ENCODE peak calls at places on chromosomes 7 and 10, in four cellular contexts. Q is A549, L is HepG2, Z is GM12878. F is an unnamed sample.

GRCh38 chr7:74141705-74142104 is 32.5 kb upstream of the EIF4H start:
- DNase-seq in Q (no peak), L (no peak), Z (no peak), F (no peak)

GRCh38 chr10:33248638-33249037 is 85.8 kb downstream of the NRP1 start:
- DNase-seq in Q (no peak), L (no peak), Z (no peak), F (no peak)

GRCh38 chr10:99888623-99889022 is 106.2 kb downstream of the ABCC2 start:
- DNase-seq in Q (no peak), L (no peak), Z (no peak), F (no peak)

GRCh38 chr7:106480161-106480579 is 180.8 kb downstream of the CCDC71L start:
- DNase-seq in Q (no peak), L (no peak), Z (no peak), F (no peak)

GRCh38 chr10:44308935-44309334 is 76.0 kb downstream of the CXCL12 start:
- DNase-seq in Q (no peak), L (no peak), Z (no peak), F (no peak)

GRCh38 chr10:122116331-122116730 is 127.4 kb downstream of the TACC2 start:
- DNase-seq in Q (no peak), L (peak), Z (no peak), F (peak)

GRCh38 chr7:69276011-69276729 is 322.1 kb upstream of the AUTS2 start:
- DNase-seq in Q (no peak), L (no peak), Z (no peak), F (no peak)

GRCh38 chr10:14523286-14523685 is 192.6 kb upstream of the FRMD4A start:
- DNase-seq in Q (no peak), L (no peak), Z (no peak), F (no peak)

GRCh38 chr10:87863102-87863943 is at the start of the genes KLLN and PTEN:
- DNase-seq in Q (peak), L (peak), Z (peak), F (peak)

GRCh38 chr7:148620749-148621372 is 30.3 kb downstream of the C7orf33 start:
- DNase-seq in Q (peak), L (peak), Z (no peak), F (no peak)

GRCh38 chr7:18508441-18509427 is 13.2 kb downstream of the HDAC9 start:
- DNase-seq in Q (peak), L (peak), Z (no peak), F (peak)

GRCh38 chr7:151091003-151091402 is 4.7 kb downstream of the AGAP3 start:
- DNase-seq in Q (no peak), L (no peak), Z (no peak), F (no peak)

GRCh38 chr7:112745635-112746034 is 44.6 kb downstream of the TMEM168 start:
- DNase-seq in Q (no peak), L (no peak), Z (no peak), F (no peak)

GRCh38 chr10:110786172-110786571 is 85.6 kb upstream of the PDCD4 start:
- DNase-seq in Q (no peak), L (no peak), Z (no peak), F (no peak)

GRCh38 chr7:107969856-107970255 is 33.1 kb downstream of the LAMB1 start:
- DNase-seq in Q (no peak), L (no peak), Z (no peak), F (no peak)

GRCh38 chr7:13990984-13991790 is 1.7 kb upstream of the ETV1 start:
- DNase-seq in Q (peak), L (peak), Z (peak), F (peak)
- TF ChIP-seq CTCF in Q (no peak), L (no peak), Z (no peak), F (no peak)

GRCh38 chr7:131232768-131233167 is 94.9 kb upstream of the MKLN1 start:
- DNase-seq in Q (no peak), L (no peak), Z (no peak), F (no peak)

GRCh38 chr7:131233193-131233592 is 94.5 kb upstream of the MKLN1 start:
- DNase-seq in Q (no peak), L (no peak), Z (no peak), F (no peak)

GRCh38 chr7:131234719-131235488 is 92.8 kb upstream of the MKLN1 start:
- DNase-seq in Q (no peak), L (no peak), Z (no peak), F (no peak)

GRCh38 chr7:131235489-131236317 is 92.0 kb upstream of the MKLN1 start:
- DNase-seq in Q (peak), L (peak), Z (no peak), F (no peak)

GRCh38 chr7:131231381-131232220 is 96.1 kb upstream of the MKLN1 start:
- DNase-seq in Q (no peak), L (no peak), Z (peak), F (no peak)
- TF ChIP-seq POLR2AphosphoS2 in Q (no peak), L (no peak), Z (no peak), F (no peak)

DNA sequence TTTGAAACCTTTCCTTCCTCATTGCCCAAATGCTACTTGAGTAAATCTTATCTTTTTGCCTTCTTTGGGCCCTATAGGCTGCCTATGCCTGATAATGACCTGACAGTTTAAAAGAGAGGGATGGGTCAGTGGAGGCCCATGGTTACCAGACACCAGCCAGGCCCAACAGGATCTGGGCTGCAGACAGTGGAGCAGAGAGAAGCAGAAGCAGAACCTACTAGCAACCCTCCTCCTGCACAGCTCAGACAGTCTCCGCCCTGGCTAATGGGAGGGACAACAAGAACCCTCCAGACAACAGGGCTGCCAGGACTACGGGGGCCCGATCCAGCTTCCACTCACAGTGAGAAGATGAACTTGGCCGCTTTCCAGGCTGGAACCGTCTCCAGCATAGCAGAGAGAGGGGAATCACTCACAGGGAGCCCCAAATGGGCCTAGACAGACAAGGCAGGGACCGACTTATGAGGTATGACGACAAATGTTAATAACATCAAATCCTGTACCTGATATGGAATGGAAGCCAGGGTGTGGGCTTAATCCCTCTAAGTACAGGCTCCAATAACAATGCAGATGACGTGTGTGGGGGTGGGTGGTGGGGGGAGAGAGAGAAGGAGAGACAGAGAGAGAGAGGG is 31.7 kb upstream of the DGKI start:
- DNase-seq in Q (no peak), L (no peak), Z (no peak), F (no peak)
- TF ChIP-seq CHD2 in Q (no peak), L (no peak), Z (no peak), F (no peak)

DNA sequence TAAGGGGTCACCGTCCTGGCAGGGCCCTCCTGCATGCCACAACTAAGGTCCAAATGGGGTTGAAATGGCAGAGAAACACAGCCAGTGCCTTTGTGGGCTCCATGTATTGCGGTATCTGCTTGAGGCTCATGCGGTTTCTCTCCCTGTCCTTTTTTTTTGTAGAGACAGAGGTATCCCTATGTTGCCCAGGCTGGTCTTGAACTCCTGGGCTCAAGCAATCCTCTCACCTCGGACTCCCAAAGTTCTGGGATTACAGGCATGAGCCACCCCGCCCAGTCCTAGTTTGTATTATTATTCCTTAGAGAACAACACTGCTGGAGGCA is 64.1 kb upstream of the WAPL start:
- DNase-seq in Q (no peak), L (no peak), Z (no peak), F (no peak)
- TF ChIP-seq CTCF in Q (peak), L (no peak), Z (no peak), F (no peak)

F was measured in K562.